ENCODE peak calls at places on chromosomes 5 and 9, in ten cellular contexts. L is lower lobe of right lung; B is neural progenitor cell; E is fibroblast of lung; X is CD4-positive, CD25-positive, alpha-beta regulatory T cell; H is keratinocyte; G is PC-3; I is right atrium auricular region; F is tibial artery; P is astrocyte. J is an unnamed sample.
A peak's percentile ranks its signal among the peaks of the same experiment; 100 is the strongest.

GRCh38 chr5:140791111-140791510 is 3.5 kb upstream of the PCDHA2 start:
- DNase-seq in F (no peak), G (no peak), X (no peak), B (no peak), P (no peak), I (no peak), L (no peak), E (no peak), H (no peak), J (no peak)

GRCh38 chr5:50889790-50890189 is 223.4 kb downstream of the PARP8 start:
- DNase-seq in F (no peak), H (no peak), G (no peak), B (no peak), E (no peak), L (no peak), X (no peak), I (no peak), P (no peak), J (no peak)

GRCh38 chr5:171521219-171521633 is 101.8 kb downstream of the FGF18 start:
- DNase-seq in L (no peak), E (peak; percentile 96), H (peak; percentile 67), B (peak; percentile 30), F (peak; percentile 81), I (peak; percentile 73), P (peak; percentile 93), X (no peak), G (peak; percentile 95), J (no peak)

GRCh38 chr5:122311888-122312669 is at the start of gene SNCAIP:
- DNase-seq in X (no peak), P (peak; percentile 43), B (peak; percentile 83), I (no peak), F (peak; percentile 77), G (peak; percentile 5), L (peak; percentile 59), H (no peak), E (peak; percentile 63), J (peak; percentile 14)

GRCh38 chr9:115306860-115307259 is 188.9 kb upstream of the TNC start:
- DNase-seq in F (no peak), E (peak; percentile 61), X (no peak), L (no peak), B (no peak), G (no peak), H (no peak), I (no peak), P (peak; percentile 55), J (no peak)

GRCh38 chr9:93326056-93326455 is 125.4 kb upstream of the FAM120A start:
- DNase-seq in G (peak; percentile 12), L (no peak), F (no peak), E (no peak), X (no peak), B (no peak), P (no peak), I (no peak), H (no peak), J (no peak)

GRCh38 chr9:108565651-108566378 is 290.0 kb downstream of the ACTL7B start:
- DNase-seq in H (peak; percentile 73), X (no peak), P (peak; percentile 67), B (peak; percentile 90), G (peak; percentile 90), F (peak; percentile 68), E (peak; percentile 78), I (no peak), L (no peak), J (peak; percentile 47)

GRCh38 chr5:158056426-158056825 is 197.5 kb upstream of the CLINT1 start:
- DNase-seq in B (no peak), F (no peak), L (no peak), G (peak; percentile 54), I (no peak), E (peak; percentile 47), P (peak; percentile 37), H (peak; percentile 17), X (no peak), J (no peak)

GRCh38 chr5:73968729-73969128 is 342.7 kb downstream of the ARHGEF28 start:
- DNase-seq in L (no peak), H (no peak), G (no peak), F (no peak), I (no peak), P (peak; percentile 80), B (no peak), X (no peak), E (peak; percentile 85), J (no peak)

GRCh38 chr9:38181216-38181615 is 112.2 kb upstream of the SHB start:
- DNase-seq in G (no peak), B (no peak), P (no peak), E (no peak), F (no peak), X (no peak), L (no peak), H (no peak), I (no peak), J (no peak)

GRCh38 chr5:32217886-32218396 is 43.8 kb upstream of the GOLPH3 start:
- DNase-seq in L (no peak), G (peak; percentile 22), F (no peak), P (no peak), B (peak; percentile 42), H (no peak), I (no peak), X (no peak), E (peak; percentile 33), J (no peak)

GRCh38 chr9:128895556-128895955 is 13.6 kb downstream of the LRRC8A start:
- DNase-seq in B (peak; percentile 43), L (no peak), F (no peak), G (no peak), P (no peak), E (no peak), X (no peak), I (no peak), H (no peak), J (no peak)

GRCh38 chr5:169650701-169651331 is 13.7 kb downstream of the DOCK2 start:
- DNase-seq in L (no peak), P (peak; percentile 88), B (no peak), F (no peak), I (no peak), E (peak; percentile 91), H (no peak), X (peak; percentile 13), G (peak; percentile 70), J (no peak)

GRCh38 chr5:17802256-17802655 is 168.0 kb downstream of the TAF11L14 start:
- DNase-seq in G (no peak), P (no peak), H (no peak), I (no peak), B (peak; percentile 81), L (no peak), E (no peak), F (no peak), X (no peak), J (no peak)

GRCh38 chr9:107890921-107891465 is 401.4 kb upstream of the KLF4 start:
- DNase-seq in E (peak; percentile 49), G (peak; percentile 9), L (no peak), F (no peak), B (no peak), I (no peak), H (no peak), X (no peak), P (peak; percentile 22), J (no peak)

GRCh38 chr9:121972501-121972981 is 120.6 kb downstream of the TTLL11 start:
- DNase-seq in X (no peak), L (peak; percentile 90), H (no peak), I (no peak), P (peak; percentile 76), E (peak; percentile 86), F (no peak), G (peak; percentile 97), B (no peak), J (no peak)

GRCh38 chr9:6197330-6197729 is 18.3 kb upstream of the IL33 start:
- DNase-seq in B (peak; percentile 63), F (no peak), X (no peak), I (no peak), G (peak; percentile 50), H (no peak), L (no peak), P (no peak), E (no peak), J (peak; percentile 18)

GRCh38 chr5:139647406-139648204 is 544 bp upstream of the CXXC5 start:
- DNase-seq in F (peak; percentile 65), I (no peak), G (no peak), E (no peak), L (no peak), H (no peak), B (peak; percentile 49), P (no peak), X (no peak), J (no peak)
- H3K4me1 ChIP-seq in F (peaks cover 33% of the 10 kb centered on the region), I (no peaks in the 10 kb centered on the region), G (peaks cover 41% of the 10 kb centered on the region), E (peaks cover 9% of the 10 kb centered on the region), L (peaks cover 58% of the 10 kb centered on the region), H (peaks cover 18% of the 10 kb centered on the region), B (peaks cover 46% of the 10 kb centered on the region), P (peaks cover 26% of the 10 kb centered on the region), X (peaks cover 45% of the 10 kb centered on the region), J (peaks cover 34% of the 10 kb centered on the region)

GRCh38 chr9:95645579-95645978 is 128.8 kb upstream of the PTCH1 start:
- DNase-seq in F (no peak), G (no peak), P (no peak), H (no peak), B (no peak), E (no peak), X (no peak), I (no peak), L (no peak), J (no peak)

GRCh38 chr9:95648225-95648624 is 131.5 kb upstream of the PTCH1 start:
- DNase-seq in H (no peak), E (no peak), B (no peak), G (no peak), L (no peak), X (no peak), F (no peak), I (no peak), P (no peak), J (no peak)

GRCh38 chr9:95649801-95650213 is 133.0 kb upstream of the PTCH1 start:
- DNase-seq in P (peak; percentile 37), I (no peak), G (no peak), E (peak; percentile 52), F (no peak), X (no peak), H (no peak), L (no peak), B (no peak), J (no peak)

GRCh38 chr9:95645992-95646391 is 129.2 kb upstream of the PTCH1 start:
- DNase-seq in E (peak; percentile 62), L (no peak), B (no peak), I (no peak), F (no peak), P (peak; percentile 50), X (no peak), G (peak; percentile 19), H (no peak), J (no peak)

GRCh38 chr9:95650720-95651119 is 133.9 kb upstream of the PTCH1 start:
- DNase-seq in H (no peak), P (no peak), E (no peak), L (no peak), I (no peak), B (no peak), F (no peak), G (no peak), X (no peak), J (no peak)
- H3K4me3 ChIP-seq in H (no peak overlapping the region), P (no peak overlapping the region), E (no peak overlapping the region), L (no peak overlapping the region), I (no peak overlapping the region), B (no peak overlapping the region), F (no peak overlapping the region), G (no peak overlapping the region), X (no peak overlapping the region), J (no peak overlapping the region)

GRCh38 chr5:90560771-90561170 is 2.2 kb downstream of the ADGRV1 start:
- DNase-seq in G (peak; percentile 68), X (no peak), P (no peak), H (no peak), F (no peak), I (no peak), E (no peak), L (no peak), B (no peak), J (no peak)
- H3K4me1 ChIP-seq in G (peaks cover 49% of the 10 kb centered on the region), X (peaks cover 3% of the 10 kb centered on the region), P (no peaks in the 10 kb centered on the region), H (peaks cover 2% of the 10 kb centered on the region), F (peaks cover 13% of the 10 kb centered on the region), I (no peaks in the 10 kb centered on the region), E (no peaks in the 10 kb centered on the region), L (peaks cover 12% of the 10 kb centered on the region), B (peaks cover 64% of the 10 kb centered on the region), J (peaks cover 14% of the 10 kb centered on the region)

GRCh38 chr9:112110094-112110772 is 64.9 kb downstream of the SUSD1 start:
- DNase-seq in B (no peak), P (no peak), L (no peak), F (no peak), X (no peak), I (no peak), H (peak; percentile 26), E (no peak), G (peak; percentile 47), J (no peak)
- H3K4me3 ChIP-seq in B (no peak overlapping the region), P (no peak overlapping the region), L (no peak overlapping the region), F (no peak overlapping the region), X (no peak overlapping the region), I (no peak overlapping the region), H (no peak overlapping the region), E (no peak overlapping the region), G (no peak overlapping the region), J (no peak overlapping the region)